ENCODE peak calls at places on chromosomes 3 and 15, in six cellular contexts. I, D, J, R, Y and A are unnamed samples.

GRCh38 chr3:113200946-113201345 is 10.4 kb upstream of the BOC start:
- DNase-seq in R (no peak), D (no peak), J (no peak), Y (no peak), I (no peak), A (no peak)

GRCh38 chr15:82079736-82080135 is 33.9 kb upstream of the MEX3B start:
- DNase-seq in R (no peak), D (no peak), Y (no peak), J (no peak), I (peak; percentile 8), A (no peak)

GRCh38 chr3:111747490-111747889 is 111.6 kb upstream of the PHLDB2 start:
- DNase-seq in Y (peak; percentile 62), J (no peak), I (peak; percentile 79), R (no peak), D (no peak), A (no peak)

GRCh38 chr3:106249159-106249558 is 380.3 kb upstream of the CBLB start:
- DNase-seq in J (no peak), I (peak; percentile 58), R (no peak), D (no peak), Y (no peak), A (no peak)

GRCh38 chr3:48656841-48657281 is 5.8 kb downstream of the CELSR3 start:
- DNase-seq in D (no peak), R (peak; percentile 63), J (peak; percentile 17), I (no peak), Y (no peak), A (no peak)

GRCh38 chr3:53221827-53222182 is 34.0 kb downstream of the TKT start:
- DNase-seq in Y (no peak), D (no peak), R (no peak), I (no peak), J (no peak), A (no peak)

GRCh38 chr3:73622135-73622534 is 2.6 kb downstream of the PDZRN3 start:
- DNase-seq in Y (no peak), I (no peak), J (no peak), D (peak; percentile 52), R (no peak), A (peak; percentile 19)

GRCh38 chr3:187188931-187189330 is 8.4 kb upstream of the RTP1 start:
- DNase-seq in Y (no peak), D (no peak), I (no peak), R (no peak), J (no peak), A (no peak)

GRCh38 chr3:35857004-35857403 is 217.7 kb downstream of the ARPP21 start:
- DNase-seq in R (no peak), J (no peak), I (no peak), Y (no peak), D (no peak), A (no peak)

GRCh38 chr15:96339662-96340347 is 9.3 kb downstream of the NR2F2 start:
- DNase-seq in R (no peak), D (no peak), Y (no peak), I (no peak), J (no peak), A (no peak)

GRCh38 chr15:96388673-96389072 is 58.2 kb downstream of the NR2F2 start:
- DNase-seq in J (no peak), I (no peak), Y (no peak), D (no peak), R (no peak), A (no peak)

GRCh38 chr15:60720493-60721231 is 241.7 kb upstream of the ICE2 start:
- DNase-seq in Y (no peak), I (no peak), D (no peak), J (no peak), R (peak; percentile 31), A (no peak)

GRCh38 chr3:87191641-87192040 is 35.5 kb upstream of the CHMP2B start:
- DNase-seq in I (no peak), Y (no peak), J (no peak), R (no peak), D (no peak), A (no peak)

GRCh38 chr3:37726445-37727000 is 135.2 kb upstream of the CTDSPL start:
- DNase-seq in I (no peak), R (no peak), D (no peak), Y (no peak), J (no peak), A (no peak)

GRCh38 chr3:24069045-24069444 is 124.0 kb downstream of the NR1D2 start:
- DNase-seq in J (no peak), I (no peak), R (no peak), Y (no peak), D (no peak), A (no peak)

GRCh38 chr15:33045066-33045810 is 149.3 kb downstream of the FMN1 start:
- DNase-seq in J (no peak), Y (no peak), D (no peak), I (no peak), R (no peak), A (no peak)

GRCh38 chr15:51801391-51801835 is 28.0 kb upstream of the TMOD3 start:
- DNase-seq in Y (no peak), I (no peak), D (peak; percentile 55), J (no peak), R (no peak), A (no peak)

GRCh38 chr15:57044072-57044702 is 125.7 kb downstream of the TCF12 start:
- DNase-seq in R (no peak), I (no peak), J (no peak), D (no peak), Y (no peak), A (no peak)

GRCh38 chr15:95281470-95281869 is 1049.0 kb upstream of the NR2F2 start:
- DNase-seq in J (no peak), I (no peak), D (no peak), R (no peak), Y (no peak), A (no peak)

GRCh38 chr3:59429203-59429602 is 379.4 kb upstream of the CFAP20DC start:
- DNase-seq in R (no peak), J (no peak), Y (no peak), I (no peak), D (no peak), A (no peak)

GRCh38 chr15:89680282-89680873 is 1.2 kb upstream of the PLIN1 start:
- DNase-seq in D (peak; percentile 74), Y (peak; percentile 80), I (peak; percentile 87), R (no peak), J (no peak), A (peak; percentile 36)